ENCODE peak calls at places on chromosome 6, in six cellular contexts. H is H1, V is HepG2, T is GM12892, J is K562, G is GM12878. R is an unnamed sample.

GRCh38 chr6:166625356-166625755 is 1.7 kb downstream of the RPS6KA2 start:
- DNase-seq in H (no peak), V (no peak), G (no peak), J (no peak), T (no peak), R (no peak)

GRCh38 chr6:75602897-75603395 is 1.3 kb downstream of the SENP6 start:
- DNase-seq in J (peak), G (no peak), V (no peak), T (peak), H (no peak), R (no peak)

GRCh38 chr6:44315506-44315905 is 2.4 kb upstream of the AARS2 start:
- DNase-seq in T (no peak), J (no peak), V (no peak), G (no peak), H (no peak), R (no peak)

GRCh38 chr6:87672641-87673040 is 29.4 kb downstream of the AKIRIN2 start:
- DNase-seq in G (no peak), V (peak), T (no peak), H (no peak), J (no peak), R (no peak)

GRCh38 chr6:44396968-44397367 is 9.5 kb downstream of the CDC5L start:
- DNase-seq in J (no peak), T (no peak), H (no peak), G (no peak), V (no peak), R (no peak)

GRCh38 chr6:96899019-96899418 is 1.3 kb upstream of the NDUFAF4 start:
- DNase-seq in G (no peak), V (peak), J (no peak), H (no peak), T (no peak), R (no peak)

GRCh38 chr6:470901-471448 is 79.4 kb downstream of the IRF4 start:
- DNase-seq in T (no peak), J (no peak), H (no peak), G (peak), V (no peak), R (no peak)

GRCh38 chr6:35273822-35274559 is 14.5 kb downstream of the ZNF76 start:
- DNase-seq in J (no peak), V (no peak), T (no peak), G (no peak), H (no peak), R (no peak)

GRCh38 chr6:132218063-132218696 is 183.1 kb downstream of the MOXD1 start:
- DNase-seq in G (no peak), J (no peak), H (no peak), V (peak), T (no peak), R (no peak)

GRCh38 chr6:82979657-82980056 is 86.0 kb downstream of the UBE3D start:
- DNase-seq in V (no peak), T (no peak), J (no peak), G (no peak), H (no peak), R (no peak)

GRCh38 chr6:56021943-56022342 is 146.6 kb upstream of the BMP5 start:
- DNase-seq in G (no peak), V (no peak), H (no peak), T (no peak), J (no peak), R (no peak)

GRCh38 chr6:48240287-48240686 is 129.3 kb upstream of the PTCHD4 start:
- DNase-seq in H (no peak), G (no peak), J (no peak), T (no peak), V (no peak), R (no peak)

GRCh38 chr6:7119272-7119801 is 11.6 kb downstream of the RREB1 start:
- DNase-seq in V (no peak), G (no peak), T (no peak), J (peak), H (no peak), R (no peak)

GRCh38 chr6:7114744-7115451 is 7.1 kb downstream of the RREB1 start:
- DNase-seq in G (no peak), J (no peak), V (no peak), T (no peak), H (no peak), R (no peak)

GRCh38 chr6:7111095-7111690 is 3.4 kb downstream of the RREB1 start:
- DNase-seq in J (no peak), V (no peak), G (no peak), T (no peak), H (no peak), R (no peak)

GRCh38 chr6:7112741-7113313 is 5.1 kb downstream of the RREB1 start:
- DNase-seq in V (peak), T (no peak), J (no peak), H (no peak), G (peak), R (no peak)

DNA sequence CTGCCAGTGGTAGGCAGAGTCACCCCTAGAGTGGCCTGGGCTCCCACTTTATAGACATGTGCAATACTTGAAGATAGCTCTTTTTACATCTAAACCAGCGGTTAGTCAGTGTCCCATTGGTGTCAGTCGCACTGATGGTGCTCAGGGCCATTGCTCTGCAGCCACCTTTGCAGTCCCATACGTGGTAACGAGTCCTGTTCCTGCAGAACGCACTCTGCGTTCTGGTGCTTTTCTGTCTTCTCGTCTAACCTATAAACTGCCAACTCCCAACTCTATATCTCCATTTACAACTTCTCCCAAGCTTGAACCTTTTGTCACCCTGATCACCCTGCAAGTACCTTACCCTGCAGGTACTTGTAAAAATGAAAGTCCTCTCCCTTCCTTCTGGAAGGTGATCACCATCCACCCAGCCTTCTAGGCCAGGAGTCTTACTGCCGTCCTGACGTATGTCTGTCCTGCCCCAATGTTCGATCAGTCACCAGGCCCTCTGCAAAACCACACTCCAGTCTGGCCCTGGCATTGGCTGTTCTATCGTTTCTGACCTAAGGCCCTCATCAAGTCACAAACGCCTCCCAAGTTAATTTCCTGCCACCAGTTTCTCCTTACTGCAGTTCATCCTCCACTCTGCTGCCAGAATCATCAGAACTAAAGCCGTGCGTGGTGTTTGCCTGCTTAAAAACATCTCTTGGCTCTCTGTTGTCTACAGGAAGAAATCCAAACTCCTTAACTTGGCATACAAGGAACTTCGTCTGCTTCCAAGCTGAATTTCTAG is 7.9 kb downstream of the RREB1 start:
- DNase-seq in T (no peak), G (no peak), H (no peak), V (no peak), J (no peak), R (no peak)
- TF ChIP-seq POLR2AphosphoS5 in T (no peak), G (no peak), H (no peak), V (no peak), J (peak), R (no peak)

GRCh38 chr6:31806470-31807272 is at the start of gene LSM2:
- DNase-seq in J (peak), H (peak), T (peak), V (peak), G (peak), R (peak)
- TF ChIP-seq POLR2A in J (peak), H (peak), T (peak), V (peak), G (peak), R (peak)

GRCh38 chr6:154167163-154167562 is 128.1 kb downstream of the OPRM1 start:
- DNase-seq in J (no peak), T (no peak), V (no peak), G (no peak), H (no peak), R (no peak)
- TF ChIP-seq TAF1 in J (no peak), T (no peak), V (no peak), G (no peak), H (no peak), R (no peak)

GRCh38 chr6:162377735-162378134 is 349.8 kb downstream of the PRKN start:
- DNase-seq in J (no peak), V (no peak), H (no peak), T (no peak), G (no peak), R (no peak)

DNA sequence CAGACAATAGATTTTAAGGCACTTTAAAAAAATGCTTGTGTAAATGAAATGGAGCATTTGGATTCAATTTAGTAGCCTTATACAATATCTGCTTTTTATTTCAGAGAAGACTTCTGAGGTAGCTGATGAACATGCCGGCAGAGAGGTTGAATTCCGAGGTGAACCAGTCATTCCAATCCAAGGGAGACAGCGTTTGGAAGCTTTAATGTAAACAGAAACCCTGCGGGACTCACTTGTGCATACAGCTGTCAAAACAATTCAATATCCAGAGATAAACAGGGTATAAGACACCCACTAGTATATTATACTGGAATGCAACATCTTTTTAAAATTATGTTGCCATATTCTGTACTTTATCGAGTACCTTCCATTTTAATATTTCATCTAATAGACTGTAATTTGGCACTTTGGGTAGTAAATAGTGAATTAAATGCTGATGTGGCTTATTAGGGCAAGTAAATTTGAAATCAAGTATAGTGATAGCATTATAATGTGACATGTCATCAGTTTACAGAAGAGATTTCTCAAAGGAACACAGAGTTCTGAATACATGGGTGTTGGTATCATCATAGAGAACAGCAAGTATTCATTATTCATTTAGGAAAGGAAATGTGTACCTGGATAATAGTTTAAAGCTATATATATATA is 347.7 kb downstream of the PRKN start:
- DNase-seq in G (no peak), V (no peak), H (no peak), T (no peak), J (no peak), R (no peak)
- TF ChIP-seq POLR2AphosphoS5 in G (no peak), V (no peak), H (no peak), T (no peak), J (no peak), R (no peak)

GRCh38 chr6:116370717-116371383 is at the start of gene DSE:
- DNase-seq in J (peak), T (peak), V (no peak), G (no peak), H (peak), R (peak)
- TF ChIP-seq POLR2A in J (no peak), T (peak), V (no peak), G (peak), H (peak), R (peak)

DNA sequence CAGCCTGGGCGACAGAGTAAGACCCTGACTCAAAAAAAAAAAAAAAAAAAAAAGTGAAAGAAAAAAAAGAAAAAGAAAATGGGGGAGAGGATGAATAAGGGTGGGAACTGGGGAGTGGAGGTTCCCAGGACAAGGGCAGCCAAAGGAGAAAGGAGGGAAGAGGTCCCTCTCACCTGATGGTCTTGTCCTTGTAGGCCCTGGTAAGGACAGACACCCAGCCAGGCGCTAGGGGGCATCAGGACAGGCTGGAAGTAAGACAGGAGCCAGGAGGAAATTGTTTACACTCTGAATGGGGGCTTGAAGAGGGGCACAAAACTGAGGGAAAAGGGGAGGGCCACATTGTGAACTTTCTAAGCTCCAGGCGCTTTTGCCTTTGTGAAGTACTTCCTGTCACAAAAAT is 2.3 kb upstream of the ALDH5A1 start:
- DNase-seq in J (peak), V (peak), G (no peak), T (no peak), H (no peak), R (no peak)
- TF ChIP-seq TAF1 in J (no peak), V (no peak), G (no peak), T (no peak), H (no peak), R (no peak)

R was measured in GM12891.